ENCODE peak calls at places on chromosomes 7 and 10, in six cellular contexts. K, F, B, J, E and Z are unnamed samples.

GRCh38 chr10:36114913-36115312 is 472.8 kb upstream of the FZD8 start:
- DNase-seq in F (no peak), E (no peak), J (no peak), B (no peak), K (no peak), Z (no peak)

GRCh38 chr7:101880536-101881443 is 63.4 kb downstream of the CUX1 start:
- DNase-seq in K (no peak), B (no peak), E (no peak), F (peak; percentile 31), J (no peak), Z (no peak)

GRCh38 chr10:89479255-89479654 is 56.1 kb downstream of the SLC16A12 start:
- DNase-seq in J (no peak), F (no peak), E (no peak), K (no peak), B (no peak), Z (no peak)

GRCh38 chr7:144936314-144936713 is 100.5 kb upstream of the TPK1 start:
- DNase-seq in J (no peak), E (no peak), F (peak; percentile 6), B (no peak), K (no peak), Z (no peak)

GRCh38 chr10:99339077-99339476 is 9.9 kb downstream of the CNNM1 start:
- DNase-seq in E (no peak), F (no peak), K (no peak), B (no peak), J (peak; percentile 53), Z (no peak)

GRCh38 chr10:110556993-110557601 is 10.4 kb upstream of the SMC3 start:
- DNase-seq in F (peak; percentile 75), E (no peak), B (no peak), J (peak; percentile 24), K (peak; percentile 27), Z (peak; percentile 19)

GRCh38 chr7:127409629-127410028 is 17.1 kb upstream of the ZNF800 start:
- DNase-seq in J (no peak), K (no peak), E (no peak), F (peak; percentile 20), B (no peak), Z (no peak)

GRCh38 chr7:66256281-66256680 is 51.1 kb downstream of the TPST1 start:
- DNase-seq in F (no peak), E (no peak), K (no peak), B (no peak), J (no peak), Z (no peak)

GRCh38 chr10:93235686-93236085 is 162.0 kb downstream of the CYP26A1 start:
- DNase-seq in E (no peak), F (no peak), K (no peak), B (no peak), J (peak; percentile 89), Z (no peak)

GRCh38 chr7:40824461-40824860 is 689.7 kb downstream of the SUGCT start:
- DNase-seq in E (no peak), F (no peak), K (no peak), B (no peak), J (no peak), Z (no peak)

GRCh38 chr10:16274911-16275310 is 161.9 kb upstream of the PTER start:
- DNase-seq in K (no peak), F (no peak), B (no peak), J (no peak), E (no peak), Z (no peak)

GRCh38 chr7:50648570-50649169 is 83.5 kb upstream of the DDC start:
- DNase-seq in F (no peak), K (no peak), B (no peak), E (no peak), J (peak; percentile 53), Z (no peak)

GRCh38 chr7:102073931-102074880 is 212.5 kb upstream of the SH2B2 start:
- DNase-seq in E (no peak), F (no peak), K (no peak), B (no peak), J (no peak), Z (no peak)

GRCh38 chr7:10429516-10429915 is 544.2 kb upstream of the PHF14 start:
- DNase-seq in E (no peak), K (no peak), B (no peak), J (no peak), F (no peak), Z (no peak)

GRCh38 chr7:110835889-110836288 is 255.0 kb upstream of the LRRN3 start:
- DNase-seq in B (no peak), J (no peak), F (no peak), E (no peak), K (no peak), Z (no peak)

GRCh38 chr7:69550991-69551390 is 47.3 kb upstream of the AUTS2 start:
- DNase-seq in E (no peak), F (no peak), K (no peak), B (no peak), J (no peak), Z (no peak)

GRCh38 chr7:28768577-28769147 is 189.5 kb downstream of the TRIL start:
- DNase-seq in J (no peak), B (no peak), E (no peak), F (no peak), K (no peak), Z (no peak)

GRCh38 chr10:63464402-63465292 is 1.1 kb downstream of the JMJD1C start:
- DNase-seq in J (no peak), F (peak; percentile 86), K (no peak), B (no peak), E (no peak), Z (no peak)

GRCh38 chr7:126791306-126791705 is 461.4 kb downstream of the GRM8 start:
- DNase-seq in B (no peak), F (no peak), E (no peak), J (no peak), K (no peak), Z (no peak)

GRCh38 chr10:47309403-47310089 is 9.5 kb downstream of the GDF10 start:
- DNase-seq in B (no peak), K (no peak), F (no peak), J (no peak), E (no peak), Z (no peak)

GRCh38 chr10:78740976-78741375 is 327.8 kb upstream of the ZMIZ1 start:
- DNase-seq in J (no peak), B (no peak), K (no peak), F (no peak), E (no peak), Z (no peak)

GRCh38 chr7:39948375-39948774 is 1.7 kb upstream of the CDK13 start:
- DNase-seq in J (no peak), B (no peak), K (no peak), E (no peak), F (peak; percentile 43), Z (no peak)

GRCh38 chr10:103667390-103667789 is 173.9 kb downstream of the NEURL1 start:
- DNase-seq in F (peak; percentile 83), E (no peak), J (no peak), B (no peak), K (no peak), Z (no peak)

GRCh38 chr10:124222298-124223000 is 129.1 kb upstream of the CHST15 start:
- DNase-seq in F (no peak), E (no peak), K (no peak), B (no peak), J (no peak), Z (peak; percentile 34)

DNA sequence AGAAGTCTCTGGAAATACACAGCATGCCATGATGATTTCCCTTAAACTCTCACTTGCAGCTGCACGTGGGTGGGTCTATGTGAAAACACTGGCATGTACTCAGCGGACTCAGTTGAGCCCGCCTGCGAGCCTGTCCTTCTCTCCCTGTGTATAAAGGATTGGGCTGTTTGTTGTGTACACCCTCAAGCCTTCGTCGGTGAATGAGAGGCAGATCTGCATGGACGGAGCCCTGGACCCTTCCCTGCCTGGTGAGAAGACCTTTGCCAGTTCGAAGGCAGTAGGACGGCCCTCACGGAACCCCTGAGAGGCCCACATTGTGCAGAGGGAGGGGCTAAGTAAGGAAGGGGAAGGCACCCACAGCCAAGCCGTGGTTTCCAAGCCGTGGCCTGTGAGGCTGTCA is 121.2 kb downstream of the WDFY4 start:
- DNase-seq in K (no peak), E (no peak), B (no peak), F (no peak), J (no peak), Z (no peak)
- TF ChIP-seq TAF1 in K (no peak), E (no peak), B (no peak), F (no peak), J (no peak), Z (no peak)

DNA sequence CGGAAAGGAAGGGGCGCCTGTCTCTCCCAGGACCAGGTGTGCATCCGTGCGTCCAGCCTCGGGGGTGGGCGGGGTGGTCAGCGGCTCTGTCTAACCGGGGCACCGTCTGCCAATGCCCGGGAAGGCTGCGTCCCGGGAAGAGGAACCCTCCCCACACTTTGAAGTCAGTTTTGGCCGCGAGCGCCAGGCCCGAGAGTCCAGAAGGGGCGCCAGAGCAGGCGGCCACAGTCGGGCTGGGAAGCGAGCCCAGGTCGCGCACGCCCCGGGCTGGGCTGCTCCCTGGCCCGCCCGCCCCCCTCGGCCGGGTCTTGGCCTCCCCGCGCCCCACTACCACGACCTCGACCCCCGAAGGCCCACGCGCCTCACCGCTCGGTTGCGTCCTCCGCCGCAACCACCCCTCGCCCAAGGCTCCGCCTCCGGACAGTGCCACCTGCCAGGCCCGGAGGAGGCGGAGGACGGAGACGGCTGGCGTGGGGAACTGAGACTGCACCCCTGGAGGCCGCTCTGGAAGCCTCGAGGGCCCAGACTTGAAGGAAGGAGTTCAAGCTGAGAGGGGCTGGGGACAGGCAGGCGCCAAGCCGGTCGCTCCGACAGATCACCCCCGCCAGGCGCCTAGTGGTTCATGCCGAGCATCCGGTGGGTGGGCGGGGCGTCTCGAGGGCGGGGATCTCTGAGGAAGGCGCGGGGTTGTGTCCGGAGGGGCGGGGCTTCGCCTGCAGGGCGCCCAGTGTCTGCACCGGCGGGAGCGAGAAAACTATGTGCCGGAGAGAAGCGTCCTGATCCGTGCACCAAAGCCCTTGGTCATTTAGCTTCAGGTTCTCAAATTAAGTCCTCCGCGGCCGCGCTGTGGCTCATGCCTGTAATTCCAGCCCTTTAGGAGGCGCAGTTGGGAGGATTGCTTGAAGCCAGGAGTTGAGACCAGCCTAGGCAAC is at the start of gene BRAT1:
- DNase-seq in F (peak; percentile 96), B (peak; percentile 90), K (peak; percentile 96), J (peak; percentile 92), E (peak; percentile 41), Z (peak; percentile 95)
- TF ChIP-seq POLR2A in F (peak; percentile 88), B (peak; percentile 76), K (peak; percentile 50), J (peak; percentile 91), E (peak; percentile 94), Z (peak; percentile 84)

GRCh38 chr7:82049442-82049841 is 279.6 kb upstream of the HGF start:
- DNase-seq in E (peak; percentile 23), B (no peak), F (no peak), J (no peak), K (no peak), Z (no peak)
- TF ChIP-seq TAF1 in E (no peak), B (no peak), F (no peak), J (no peak), K (no peak), Z (no peak)

DNA sequence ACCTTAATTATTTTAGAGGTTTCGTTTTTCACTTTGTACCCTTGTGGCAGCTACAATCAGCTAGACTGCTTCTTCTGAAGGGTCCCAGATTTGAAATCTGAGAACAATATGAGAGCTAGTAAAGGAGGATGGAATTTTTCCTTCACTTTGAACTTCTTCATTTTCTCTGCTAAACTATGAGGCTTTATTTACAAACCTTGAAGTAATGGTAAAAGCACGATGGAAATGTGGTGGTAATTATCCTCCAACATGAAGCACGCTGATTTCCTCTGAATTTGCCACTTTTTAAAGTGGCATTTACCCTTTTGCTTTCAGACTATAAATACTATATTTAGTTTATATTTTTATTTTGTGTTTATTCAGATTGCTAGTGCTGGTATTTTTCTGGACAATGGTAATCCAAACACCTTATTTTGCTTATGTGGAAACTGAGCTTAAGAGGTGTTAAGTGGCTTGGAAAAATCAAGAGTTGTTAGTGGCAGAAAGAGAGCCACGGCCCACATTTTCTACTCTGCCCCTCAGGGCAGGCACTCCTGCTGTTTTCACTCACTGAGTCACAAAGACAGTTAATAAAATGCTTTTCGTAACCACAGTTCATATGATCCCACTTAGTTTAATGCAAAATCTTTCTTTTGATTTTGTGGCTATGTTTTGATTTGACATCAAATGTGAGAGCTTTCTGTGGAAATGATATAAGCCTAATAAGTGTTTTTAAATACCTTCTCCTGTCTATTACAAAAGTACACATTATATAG is 2.7 kb downstream of the SSMEM1 start:
- DNase-seq in F (no peak), E (no peak), J (peak; percentile 13), K (no peak), B (no peak), Z (no peak)
- TF ChIP-seq POLR2A in F (no peak), E (no peak), J (no peak), K (no peak), B (no peak), Z (no peak)